ENCODE peak calls at places on chromosomes 7 and 10, in five cellular contexts. Z, J, U, F and Y are unnamed samples.

GRCh38 chr7:157552295-157552993 is 215.6 kb downstream of the DNAJB6 start:
- DNase-seq in Z (no peak), J (no peak), U (no peak), F (no peak), Y (no peak)

GRCh38 chr10:73136627-73137026 is 26.4 kb downstream of the NUDT13 start:
- DNase-seq in Z (no peak), J (peak; percentile 76), U (peak; percentile 6), F (no peak), Y (no peak)

GRCh38 chr7:155860840-155861479 is 48.7 kb upstream of the SHH start:
- DNase-seq in Z (peak; percentile 93), J (peak; percentile 90), U (peak; percentile 2), F (peak; percentile 13), Y (no peak)

GRCh38 chr7:39951156-39951942 is 1.3 kb downstream of the CDK13 start:
- DNase-seq in Z (peak; percentile 69), J (peak; percentile 44), U (peak; percentile 65), F (peak; percentile 74), Y (peak; percentile 44)

GRCh38 chr7:84181628-84182027 is 13.0 kb downstream of the SEMA3A start:
- DNase-seq in Z (no peak), J (no peak), U (no peak), F (no peak), Y (no peak)

GRCh38 chr10:8534089-8534488 is 479.6 kb downstream of the GATA3 start:
- DNase-seq in Z (no peak), J (no peak), U (no peak), F (no peak), Y (no peak)

GRCh38 chr7:101021703-101022102 is 1.8 kb downstream of the MUC17 start:
- DNase-seq in Z (no peak), J (no peak), U (no peak), F (no peak), Y (no peak)

GRCh38 chr10:12501851-12502525 is 152.6 kb downstream of the CAMK1D start:
- DNase-seq in Z (no peak), J (no peak), U (no peak), F (no peak), Y (no peak)

GRCh38 chr10:28566458-28566857 is 33.5 kb downstream of the WAC start:
- DNase-seq in Z (no peak), J (no peak), U (no peak), F (peak; percentile 17), Y (no peak)

GRCh38 chr10:71266918-71267442 is 52.1 kb upstream of the SLC29A3 start:
- DNase-seq in Z (no peak), J (no peak), U (no peak), F (peak; percentile 43), Y (no peak)

GRCh38 chr10:46106410-46107255 is 60.6 kb upstream of the MSMB start:
- DNase-seq in Z (peak; percentile 87), J (peak; percentile 26), U (peak; percentile 69), F (peak; percentile 65), Y (peak; percentile 60)

GRCh38 chr10:102723989-102724388 is 9.6 kb downstream of the SFXN2 start:
- DNase-seq in Z (no peak), J (no peak), U (no peak), F (no peak), Y (no peak)

GRCh38 chr10:100006241-100006886 is 3.4 kb downstream of the DNMBP start:
- DNase-seq in Z (no peak), J (peak; percentile 91), U (peak; percentile 98), F (peak; percentile 98), Y (no peak)

GRCh38 chr10:75408911-75409885 is 7.6 kb upstream of the ZNF503 start:
- DNase-seq in Z (peak; percentile 85), J (peak; percentile 91), U (peak; percentile 58), F (peak; percentile 74), Y (peak; percentile 45)

GRCh38 chr7:44279286-44279685 is 46.1 kb downstream of the CAMK2B start:
- DNase-seq in Z (no peak), J (no peak), U (no peak), F (no peak), Y (no peak)

GRCh38 chr10:79111427-79111826 is 42.7 kb downstream of the ZMIZ1 start:
- DNase-seq in Z (no peak), J (peak; percentile 91), U (peak; percentile 87), F (peak; percentile 84), Y (no peak)

GRCh38 chr7:143172354-143172753 is 10.9 kb upstream of the TAS2R39 start:
- DNase-seq in Z (peak; percentile 82), J (peak; percentile 60), U (no peak), F (peak; percentile 25), Y (no peak)

GRCh38 chr7:152910545-152911013 is 151.0 kb downstream of the ACTR3B start:
- DNase-seq in Z (no peak), J (no peak), U (no peak), F (no peak), Y (no peak)

GRCh38 chr7:70069977-70070376 is 471.7 kb downstream of the AUTS2 start:
- DNase-seq in Z (no peak), J (no peak), U (no peak), F (no peak), Y (no peak)

GRCh38 chr7:99193527-99194214 is 14.2 kb downstream of the KPNA7 start:
- DNase-seq in Z (no peak), J (peak; percentile 63), U (peak; percentile 63), F (peak; percentile 80), Y (no peak)

GRCh38 chr10:31000071-31000787 is 31.4 kb downstream of the ZNF438 start:
- DNase-seq in Z (no peak), J (no peak), U (no peak), F (peak; percentile 5), Y (no peak)

GRCh38 chr7:92253251-92253650 is 7.5 kb downstream of the ANKIB1 start:
- DNase-seq in Z (no peak), J (no peak), U (no peak), F (no peak), Y (no peak)

GRCh38 chr10:22832851-22833250 is 95.0 kb upstream of the ARMC3 start:
- DNase-seq in Z (no peak), J (no peak), U (no peak), F (no peak), Y (no peak)

GRCh38 chr7:117750612-117751563 is 122.4 kb downstream of the CTTNBP2 start:
- DNase-seq in Z (no peak), J (peak; percentile 48), U (peak; percentile 5), F (peak; percentile 66), Y (no peak)

GRCh38 chr7:81690251-81690650 is 79.6 kb downstream of the HGF start:
- DNase-seq in Z (no peak), J (peak; percentile 66), U (no peak), F (no peak), Y (no peak)

GRCh38 chr10:60098676-60099601 is 192.6 kb upstream of the CCDC6 start:
- DNase-seq in Z (no peak), J (peak; percentile 62), U (no peak), F (peak; percentile 8), Y (no peak)

GRCh38 chr7:121084748-121085336 is 96.3 kb downstream of the CPED1 start:
- DNase-seq in Z (no peak), J (peak; percentile 92), U (peak; percentile 95), F (peak; percentile 91), Y (no peak)

GRCh38 chr10:125084191-125085186 is 75.9 kb downstream of the CTBP2 start:
- DNase-seq in Z (peak; percentile 94), J (peak; percentile 87), U (peak; percentile 98), F (peak; percentile 90), Y (no peak)

GRCh38 chr10:94902570-94902969 is 35.9 kb upstream of the CYP2C9 start:
- DNase-seq in Z (no peak), J (no peak), U (no peak), F (peak; percentile 0), Y (no peak)

GRCh38 chr10:62050627-62050924 is 149.1 kb downstream of the ARID5B start:
- DNase-seq in Z (no peak), J (no peak), U (no peak), F (no peak), Y (no peak)

GRCh38 chr10:44259090-44259874 is 125.6 kb downstream of the CXCL12 start:
- DNase-seq in Z (peak; percentile 60), J (no peak), U (no peak), F (no peak), Y (no peak)

GRCh38 chr10:49082767-49083166 is 32.6 kb downstream of the VSTM4 start:
- DNase-seq in Z (no peak), J (no peak), U (no peak), F (no peak), Y (no peak)

GRCh38 chr10:24346877-24347505 is 138.1 kb downstream of the KIAA1217 start:
- DNase-seq in Z (no peak), J (peak; percentile 26), U (no peak), F (no peak), Y (no peak)